ENCODE peak calls at places on chromosomes 2 and 18, in eight cellular contexts. A, V, D, Q, Y, P, F and T are unnamed samples.

GRCh38 chr2:129428086-129428660 is 551.3 kb upstream of the RAB6C start:
- DNase-seq in P (no peak), F (no peak), V (peak), A (no peak), Q (no peak), D (no peak), Y (no peak), T (no peak)

GRCh38 chr2:216017365-216017764 is 4.0 kb upstream of the MREG start:
- DNase-seq in Y (peak), Q (peak), A (no peak), V (no peak), D (no peak), P (no peak), F (peak), T (no peak)

GRCh38 chr2:36389081-36389480 is 33.5 kb downstream of the CRIM1 start:
- DNase-seq in Q (no peak), P (no peak), A (no peak), D (peak), F (no peak), Y (no peak), V (no peak), T (no peak)

GRCh38 chr18:33755918-33756590 is 178.0 kb downstream of the ASXL3 start:
- DNase-seq in F (no peak), A (no peak), Y (peak), Q (no peak), V (no peak), D (peak), P (no peak), T (no peak)

GRCh38 chr2:33047939-33048338 is 101.2 kb downstream of the LTBP1 start:
- DNase-seq in Y (no peak), A (no peak), F (no peak), D (peak), P (no peak), Q (no peak), V (no peak), T (no peak)

GRCh38 chr2:8090748-8091700 is 590.8 kb upstream of the ID2 start:
- DNase-seq in Y (peak), Q (peak), A (no peak), F (peak), P (no peak), V (peak), D (peak), T (peak)

GRCh38 chr18:63319383-63320040 is at the start of gene BCL2:
- DNase-seq in F (no peak), A (no peak), V (peak), Q (no peak), P (peak), D (peak), Y (peak), T (peak)

GRCh38 chr2:128626758-128627515 is 308.3 kb upstream of the HS6ST1 start:
- DNase-seq in Q (no peak), A (no peak), V (no peak), D (peak), P (no peak), Y (no peak), F (no peak), T (peak)